ENCODE peak calls at places on chromosomes 5 and 9, in four cellular contexts. A, C, D and O are unnamed samples.

GRCh38 chr5:74227081-74227480 is 413.4 kb downstream of the ENC1 start:
- DNase-seq in A (no peak), C (no peak), D (no peak), O (no peak)

GRCh38 chr5:55923177-55923872 is 71.4 kb downstream of the IL6ST start:
- DNase-seq in C (no peak), D (peak), A (no peak), O (no peak)

GRCh38 chr9:124210697-124211096 is 47.1 kb upstream of the NEK6 start:
- DNase-seq in D (peak), C (no peak), A (no peak), O (peak)

GRCh38 chr9:129748249-129748648 is 4.6 kb downstream of the PTGES start:
- DNase-seq in D (peak), A (no peak), C (no peak), O (no peak)

GRCh38 chr9:126474786-126475485 is 138.8 kb upstream of the LMX1B start:
- DNase-seq in A (peak), D (peak), C (no peak), O (peak)

GRCh38 chr9:2559212-2560152 is 62.1 kb upstream of the VLDLR start:
- DNase-seq in A (peak), D (peak), C (no peak), O (peak)

GRCh38 chr9:31574006-31574750 is 810.3 kb upstream of the ACO1 start:
- DNase-seq in C (no peak), A (no peak), D (no peak), O (no peak)

GRCh38 chr5:120567066-120567465 is 103.0 kb downstream of the PRR16 start:
- DNase-seq in C (no peak), A (no peak), D (no peak), O (no peak)

GRCh38 chr5:82538339-82539034 is 260.3 kb upstream of the RPS23 start:
- DNase-seq in A (no peak), D (no peak), C (no peak), O (peak)

GRCh38 chr5:176728810-176729209 is 81.5 kb downstream of the TSPAN17 start:
- DNase-seq in C (no peak), D (no peak), A (no peak), O (no peak)

GRCh38 chr5:56409331-56410190 is 176.4 kb upstream of the ANKRD55 start:
- DNase-seq in A (peak), D (peak), C (no peak), O (peak)

GRCh38 chr5:154460172-154460571 is 14.4 kb downstream of the SAP30L start:
- DNase-seq in C (no peak), A (no peak), D (no peak), O (no peak)

GRCh38 chr5:1821862-1822261 is 20.7 kb downstream of the NDUFS6 start:
- DNase-seq in C (no peak), D (no peak), A (no peak), O (no peak)

GRCh38 chr5:127040779-127041520 is 10.6 kb upstream of the MARCHF3 start:
- DNase-seq in A (no peak), D (peak), C (no peak), O (no peak)

GRCh38 chr5:59115345-59115744 is 532.5 kb downstream of the RAB3C start:
- DNase-seq in A (no peak), D (peak), C (no peak), O (peak)

GRCh38 chr9:93698140-93698908 is 121.9 kb downstream of the PHF2 start:
- DNase-seq in D (no peak), A (no peak), C (no peak), O (no peak)

GRCh38 chr5:862367-863243 is 11.8 kb upstream of the ZDHHC11 start:
- DNase-seq in D (peak), C (no peak), A (no peak), O (no peak)

GRCh38 chr5:72167790-72168189 is 60.5 kb downstream of the MAP1B start:
- DNase-seq in C (no peak), A (no peak), D (no peak), O (no peak)

GRCh38 chr5:113807384-113808053 is 294.0 kb downstream of the YTHDC2 start:
- DNase-seq in D (peak), C (no peak), A (no peak), O (peak)

GRCh38 chr5:73328665-73329064 is 119.9 kb downstream of the FOXD1 start:
- DNase-seq in A (no peak), D (no peak), C (no peak), O (no peak)

GRCh38 chr5:82105457-82105856 is 133.6 kb downstream of the ATG10 start:
- DNase-seq in C (no peak), A (no peak), D (peak), O (no peak)

GRCh38 chr9:22049411-22049810 is 40.3 kb upstream of the CDKN2B start:
- DNase-seq in A (no peak), C (no peak), D (peak), O (no peak)

GRCh38 chr5:150141544-150142188 is 14.0 kb downstream of the PDGFRB start:
- DNase-seq in D (peak), A (peak), C (no peak), O (no peak)

GRCh38 chr9:35660966-35661413 is 2.9 kb downstream of the CCDC107 start:
- DNase-seq in C (no peak), A (no peak), D (peak), O (no peak)

GRCh38 chr9:78828521-78828920 is 531.6 kb downstream of the PSAT1 start:
- DNase-seq in D (no peak), C (no peak), A (no peak), O (no peak)